ENCODE peak calls at places on chromosomes 4 and X, in eight cellular contexts. D is HepG2, P is GM23248, O is hepatocyte, U is heart right ventricle, Z is SK-N-SH, H is testis, G is body of pancreas. Y is an unnamed sample.
A peak's percentile ranks its signal among the peaks of the same experiment; 100 is the strongest.

GRCh38 chr4:186698525-186698924 is 25.1 kb downstream of the FAT1 start:
- DNase-seq in U (no peak), Z (no peak), H (no peak), D (no peak), O (no peak), G (no peak), P (no peak), Y (no peak)

GRCh38 chr4:104677122-104677521 is 182.4 kb upstream of the CXXC4 start:
- DNase-seq in D (no peak), U (no peak), P (no peak), O (peak; percentile 6), G (no peak), H (no peak), Z (no peak), Y (no peak)

GRCh38 chr4:99457676-99458075 is 22.5 kb upstream of the ADH7 start:
- DNase-seq in G (no peak), H (no peak), P (no peak), Z (no peak), O (no peak), U (no peak), D (no peak), Y (no peak)

GRCh38 chrX:103157511-103158316 is 57.2 kb upstream of the BEX4 start:
- DNase-seq in D (peak; percentile 6), H (peak; percentile 46), Z (peak; percentile 46), U (no peak), O (peak; percentile 32), P (peak; percentile 52), G (peak; percentile 47), Y (no peak)

GRCh38 chrX:38505583-38505982 is 55.8 kb upstream of the TSPAN7 start:
- DNase-seq in P (no peak), G (no peak), Z (no peak), D (no peak), U (no peak), O (peak; percentile 5), H (no peak), Y (no peak)

GRCh38 chr4:40515037-40515397 is 114.6 kb downstream of the RBM47 start:
- DNase-seq in G (no peak), O (peak; percentile 42), H (no peak), P (peak; percentile 11), U (no peak), D (no peak), Z (no peak), Y (no peak)

GRCh38 chr4:10109995-10110670 is 6.5 kb downstream of the WDR1 start:
- DNase-seq in P (no peak), G (no peak), Z (no peak), U (no peak), O (no peak), H (no peak), D (no peak), Y (no peak)

GRCh38 chrX:2697306-2697705 is 6.2 kb downstream of the CD99 start:
- DNase-seq in P (peak; percentile 40), U (no peak), G (no peak), O (no peak), H (no peak), Z (no peak), D (no peak), Y (no peak)

GRCh38 chrX:119735467-119735866 is 22.9 kb upstream of the SOWAHD start:
- DNase-seq in D (no peak), O (no peak), P (no peak), H (no peak), Z (peak; percentile 40), G (no peak), U (no peak), Y (no peak)

GRCh38 chr4:76125816-76126215 is 22.4 kb downstream of the NUP54 start:
- DNase-seq in H (no peak), P (no peak), Z (no peak), U (no peak), D (no peak), O (no peak), G (no peak), Y (no peak)

GRCh38 chr4:70868778-70869177 is 29.1 kb upstream of the GRSF1 start:
- DNase-seq in D (no peak), O (no peak), P (no peak), Z (no peak), G (no peak), U (no peak), H (no peak), Y (peak; percentile 37)
- H3K4me1 ChIP-seq in D (no peaks in the 10 kb centered on the region), O (no peaks in the 10 kb centered on the region), P (no peaks in the 10 kb centered on the region), Z (no peaks in the 10 kb centered on the region), G (no peaks in the 10 kb centered on the region), U (no peaks in the 10 kb centered on the region), H (no peaks in the 10 kb centered on the region), Y (peaks cover 3% of the 10 kb centered on the region)

GRCh38 chrX:47562615-47563243 is 1.7 kb downstream of the ARAF start:
- DNase-seq in P (peak; percentile 48), U (no peak), D (no peak), O (no peak), G (no peak), H (peak; percentile 71), Z (no peak), Y (no peak)

GRCh38 chrX:47561653-47562151 is 697 bp downstream of the ARAF start:
- DNase-seq in G (no peak), H (no peak), D (no peak), O (no peak), Z (no peak), U (no peak), P (no peak), Y (no peak)

GRCh38 chrX:47560831-47561652 is at the start of gene ARAF:
- DNase-seq in U (peak; percentile 92), O (peak; percentile 95), G (peak; percentile 97), H (peak; percentile 97), P (peak; percentile 96), D (peak; percentile 98), Z (peak; percentile 94), Y (peak; percentile 93)

GRCh38 chrX:47564438-47565085 is 3.6 kb downstream of the ARAF start:
- DNase-seq in D (no peak), O (no peak), G (no peak), U (no peak), Z (no peak), P (no peak), H (no peak), Y (no peak)

GRCh38 chrX:47563801-47564315 is 2.9 kb downstream of the ARAF start:
- DNase-seq in H (no peak), P (peak; percentile 50), D (no peak), O (no peak), G (no peak), Z (no peak), U (no peak), Y (no peak)
- H3K27ac ChIP-seq in H (no peak overlapping the region), P (peak overlapping the region; percentile 24), D (no peak overlapping the region), O (no peak overlapping the region), G (no peak overlapping the region), Z (no peak overlapping the region), U (no peak overlapping the region), Y (no peak overlapping the region)

GRCh38 chr4:169248645-169249044 is 22.1 kb downstream of the SH3RF1 start:
- DNase-seq in D (no peak), U (no peak), H (no peak), Z (no peak), O (no peak), G (no peak), P (no peak), Y (no peak)
- H3K4me1 ChIP-seq in D (peaks cover 78% of the 10 kb centered on the region), U (peaks cover 36% of the 10 kb centered on the region), H (peaks cover 36% of the 10 kb centered on the region), Z (peaks cover 31% of the 10 kb centered on the region), O (peaks cover 47% of the 10 kb centered on the region), G (peaks cover 61% of the 10 kb centered on the region), P (peaks cover 73% of the 10 kb centered on the region), Y (peaks cover 4% of the 10 kb centered on the region)

DNA sequence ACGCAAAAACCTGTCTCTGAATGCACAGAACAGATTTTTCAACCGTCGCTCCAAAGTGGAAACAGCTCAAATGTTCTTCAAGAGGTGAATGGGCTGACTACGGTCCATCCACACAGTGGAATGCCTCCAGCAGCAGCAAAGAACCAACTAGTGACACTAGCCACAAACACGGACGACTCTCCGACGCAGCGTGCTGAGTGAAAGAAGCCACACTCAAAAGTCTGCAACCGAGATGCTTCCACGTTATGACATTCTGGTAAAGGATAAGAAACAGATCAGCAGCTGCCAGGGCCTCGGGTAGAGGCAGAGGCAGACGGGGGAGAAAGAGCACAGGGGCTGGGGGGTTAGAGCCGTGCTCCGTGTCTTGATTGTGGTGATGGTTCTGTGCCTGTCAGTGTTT is 125.2 kb downstream of the AFAP1 start:
- DNase-seq in Z (no peak), O (no peak), H (no peak), P (no peak), G (no peak), D (no peak), U (no peak), Y (no peak)
- H3K27ac ChIP-seq in Z (peak overlapping the region; percentile 28), O (no peak overlapping the region), H (no peak overlapping the region), P (peak overlapping the region; percentile 67), G (no peak overlapping the region), D (no peak overlapping the region), U (no peak overlapping the region), Y (no peak overlapping the region)

GRCh38 chr4:140097572-140097971 is 56.4 kb downstream of the MAML3 start:
- DNase-seq in P (no peak), U (no peak), G (no peak), D (no peak), Z (no peak), O (no peak), H (no peak), Y (no peak)
- H3K4me1 ChIP-seq in P (peaks cover 43% of the 10 kb centered on the region), U (peaks cover 61% of the 10 kb centered on the region), G (peaks cover 57% of the 10 kb centered on the region), D (no peaks in the 10 kb centered on the region), Z (peaks cover 59% of the 10 kb centered on the region), O (peaks cover 63% of the 10 kb centered on the region), H (peaks cover 50% of the 10 kb centered on the region), Y (peaks cover 10% of the 10 kb centered on the region)

GRCh38 chr4:4254179-4254578 is 6.2 kb upstream of the TMEM128 start:
- DNase-seq in P (no peak), O (no peak), D (no peak), U (no peak), Z (no peak), H (no peak), G (no peak), Y (no peak)
- H3K27ac ChIP-seq in P (no peak overlapping the region), O (no peak overlapping the region), D (no peak overlapping the region), U (no peak overlapping the region), Z (no peak overlapping the region), H (no peak overlapping the region), G (no peak overlapping the region), Y (no peak overlapping the region)